ENCODE peak calls at places on chromosomes 2 and 18, in nine cellular contexts. P is CD8-positive, alpha-beta memory T cell; Z is IMR-90; D is PC-9; R is endothelial cell of umbilical vein; E is CD4-positive, CD25-positive, alpha-beta regulatory T cell; C is upper lobe of right lung; S is psoas muscle; J is colonic mucosa. Y is an unnamed sample.

GRCh38 chr2:233476083-233476410 is 90.5 kb downstream of the USP40 start:
- DNase-seq in Z (no peak), P (no peak), R (no peak), J (peak), D (no peak), S (no peak), C (no peak), E (no peak), Y (no peak)

GRCh38 chr2:198534756-198535155 is 730.4 kb downstream of the PLCL1 start:
- DNase-seq in R (no peak), J (no peak), E (no peak), P (no peak), C (no peak), D (no peak), S (no peak), Z (no peak), Y (no peak)

GRCh38 chr18:629303-630150 is 27.9 kb upstream of the TYMS start:
- DNase-seq in Z (no peak), R (no peak), E (no peak), J (no peak), D (no peak), P (no peak), C (no peak), S (no peak), Y (no peak)

GRCh38 chr2:148300534-148300933 is 279.6 kb downstream of the MBD5 start:
- DNase-seq in S (no peak), Z (peak), D (no peak), C (no peak), R (no peak), J (no peak), E (no peak), P (no peak), Y (no peak)

GRCh38 chr2:56705713-56706112 is 521.9 kb downstream of the CCDC85A start:
- DNase-seq in Z (no peak), S (no peak), R (no peak), D (no peak), J (no peak), P (no peak), C (no peak), E (no peak), Y (no peak)

GRCh38 chr2:145323512-145323911 is 803.6 kb upstream of the ZEB2 start:
- DNase-seq in D (no peak), C (no peak), R (peak), J (no peak), E (peak), P (peak), S (no peak), Z (peak), Y (no peak)

GRCh38 chr2:204135752-204136151 is 199.2 kb downstream of the ICOS start:
- DNase-seq in R (no peak), C (no peak), P (no peak), J (no peak), S (no peak), D (no peak), Z (no peak), E (no peak), Y (no peak)

GRCh38 chr2:240557808-240558207 is at the start of gene ANKMY1:
- DNase-seq in C (peak), D (no peak), E (peak), R (peak), P (peak), J (peak), Z (peak), S (peak), Y (peak)

GRCh38 chr18:37282386-37283037 is 283.1 kb downstream of the CELF4 start:
- DNase-seq in J (no peak), Z (no peak), R (no peak), P (no peak), S (no peak), D (no peak), C (no peak), E (no peak), Y (no peak)

GRCh38 chr2:223887127-223887526 is 49.7 kb upstream of the AP1S3 start:
- DNase-seq in D (no peak), Z (peak), E (no peak), J (no peak), R (no peak), C (no peak), P (no peak), S (no peak), Y (no peak)

GRCh38 chr2:3785890-3786273 is 82.5 kb downstream of the DCDC2C start:
- DNase-seq in Z (no peak), J (no peak), R (no peak), S (no peak), D (no peak), P (no peak), C (no peak), E (no peak), Y (no peak)

GRCh38 chr18:36693931-36694661 is 134.7 kb downstream of the TPGS2 start:
- DNase-seq in D (no peak), C (no peak), Z (peak), J (no peak), P (no peak), S (no peak), E (no peak), R (no peak), Y (peak)

GRCh38 chr2:102120261-102121259 is 22.0 kb upstream of the IL1R1 start:
- DNase-seq in Z (no peak), D (no peak), S (no peak), E (no peak), C (no peak), R (no peak), J (peak), P (no peak), Y (no peak)

GRCh38 chr2:24877067-24877466 is 43.0 kb downstream of the ADCY3 start:
- DNase-seq in Z (no peak), E (no peak), J (no peak), S (no peak), D (no peak), P (no peak), R (no peak), C (no peak), Y (no peak)

GRCh38 chr2:15945909-15946705 is 5.8 kb downstream of the MYCN start:
- DNase-seq in Z (no peak), D (no peak), E (no peak), S (no peak), C (no peak), R (no peak), P (no peak), J (no peak), Y (no peak)

GRCh38 chr2:140696449-140696848 is 1434.4 kb downstream of the LRP1B start:
- DNase-seq in D (no peak), E (no peak), J (no peak), Z (no peak), P (no peak), C (no peak), S (no peak), R (no peak), Y (no peak)

GRCh38 chr2:206502729-206503128 is 59.4 kb downstream of the ADAM23 start:
- DNase-seq in C (no peak), R (no peak), P (no peak), J (no peak), E (no peak), D (no peak), S (no peak), Z (no peak), Y (no peak)

GRCh38 chr2:103773884-103774283 is 1012.1 kb downstream of the TMEM182 start:
- DNase-seq in J (no peak), P (no peak), R (no peak), S (no peak), C (no peak), E (no peak), D (no peak), Z (no peak), Y (peak)

GRCh38 chr2:148546270-148546669 is 98.3 kb upstream of the EPC2 start:
- DNase-seq in J (no peak), S (no peak), D (no peak), E (peak), R (no peak), C (no peak), Z (no peak), P (no peak), Y (no peak)

GRCh38 chr2:875687-876615 is 74.7 kb upstream of the SNTG2 start:
- DNase-seq in S (no peak), Z (no peak), J (peak), P (no peak), D (no peak), R (no peak), E (no peak), C (no peak), Y (no peak)

GRCh38 chr18:61554117-61554776 is 221.0 kb downstream of the CDH20 start:
- DNase-seq in J (no peak), E (peak), D (no peak), S (no peak), P (peak), C (no peak), Z (no peak), R (no peak), Y (peak)

GRCh38 chr2:17879913-17880274 is 1.4 kb downstream of the KCNS3 start:
- DNase-seq in S (no peak), P (no peak), J (no peak), C (no peak), Z (no peak), E (no peak), D (no peak), R (no peak), Y (no peak)

GRCh38 chr2:8370258-8370802 is 311.5 kb upstream of the ID2 start:
- DNase-seq in C (no peak), P (no peak), D (no peak), J (no peak), Z (no peak), R (no peak), E (no peak), S (no peak), Y (no peak)

GRCh38 chr2:96105152-96105915 is 11.0 kb downstream of the ADRA2B start:
- DNase-seq in R (no peak), D (no peak), E (no peak), P (no peak), S (no peak), Z (no peak), J (no peak), C (peak), Y (no peak)

GRCh38 chr18:12282436-12283039 is 25.5 kb upstream of the TUBB6 start:
- DNase-seq in R (no peak), E (no peak), J (no peak), D (peak), Z (peak), C (no peak), S (no peak), P (no peak), Y (no peak)

GRCh38 chr2:24024018-24024417 is 14.1 kb downstream of the MFSD2B start:
- DNase-seq in J (no peak), R (no peak), C (no peak), Z (peak), E (no peak), D (no peak), P (no peak), S (no peak), Y (no peak)

GRCh38 chr2:168462543-168463045 is 6.5 kb downstream of the CERS6 start:
- DNase-seq in R (no peak), D (no peak), C (no peak), P (no peak), S (no peak), J (no peak), E (no peak), Z (no peak), Y (no peak)

DNA sequence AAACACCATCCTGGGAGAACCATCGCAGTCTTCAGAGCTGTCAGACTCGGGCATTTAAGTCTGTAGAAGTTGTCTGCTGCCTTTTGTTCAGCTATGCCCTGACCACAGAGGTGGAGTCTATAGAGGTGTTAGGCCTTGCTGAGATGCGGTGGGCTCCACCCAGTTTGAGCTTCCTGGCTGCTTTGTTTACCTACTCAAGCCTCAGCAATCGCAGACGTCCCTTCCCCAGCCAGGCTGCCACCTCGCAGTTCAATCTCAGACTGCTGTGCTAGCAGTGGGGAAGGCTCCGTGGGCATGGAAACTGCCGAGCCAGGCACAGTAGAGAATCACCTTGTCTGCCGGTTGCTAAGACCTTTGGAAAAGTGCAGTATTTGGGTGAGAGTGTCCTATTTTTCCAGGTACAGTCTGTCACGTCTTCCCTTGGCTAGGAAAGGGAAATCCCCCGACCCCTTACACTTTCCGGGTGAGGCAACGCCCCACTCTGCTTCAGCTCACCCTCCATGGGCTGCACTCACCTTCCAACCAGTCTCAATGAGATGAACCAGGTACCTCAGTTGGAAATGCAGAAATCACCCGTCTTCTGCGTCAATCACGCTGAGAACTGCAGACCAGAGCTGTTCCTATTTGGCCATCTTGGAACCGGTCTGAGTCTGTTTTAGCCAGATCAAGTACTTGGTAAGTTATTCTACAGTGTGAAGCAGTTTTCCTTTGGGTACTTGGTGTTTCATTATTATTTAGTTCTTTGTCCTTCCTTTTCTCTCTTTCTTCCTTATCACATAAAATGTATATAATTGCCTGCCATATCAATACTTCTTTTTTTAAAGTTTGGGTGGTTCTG is 71.5 kb downstream of the CDC42EP3 start:
- DNase-seq in Z (no peak), P (peak), C (peak), D (no peak), S (no peak), R (no peak), J (no peak), E (peak), Y (peak)
- H3K27ac ChIP-seq in Z (no peak), P (peak), C (peak), D (no peak), S (no peak), R (no peak), J (peak), E (peak), Y (no peak)

GRCh38 chr18:13302611-13303267 is 84.2 kb downstream of the LDLRAD4 start:
- DNase-seq in E (no peak), D (no peak), C (no peak), R (peak), J (no peak), P (no peak), Z (no peak), S (no peak), Y (peak)

GRCh38 chr18:13300029-13300428 is 81.5 kb downstream of the LDLRAD4 start:
- DNase-seq in D (no peak), R (no peak), Z (no peak), J (no peak), C (no peak), E (no peak), S (no peak), P (no peak), Y (no peak)

GRCh38 chr18:13298262-13298661 is 79.7 kb downstream of the LDLRAD4 start:
- DNase-seq in C (no peak), E (no peak), Z (no peak), D (no peak), J (no peak), S (no peak), R (no peak), P (no peak), Y (no peak)

GRCh38 chr18:13301691-13302469 is 83.3 kb downstream of the LDLRAD4 start:
- DNase-seq in D (no peak), P (no peak), E (no peak), J (no peak), C (no peak), R (no peak), S (no peak), Z (no peak), Y (no peak)

GRCh38 chr18:13300796-13301195 is 82.2 kb downstream of the LDLRAD4 start:
- DNase-seq in D (no peak), E (no peak), J (no peak), P (no peak), R (no peak), S (no peak), Z (no peak), C (no peak), Y (no peak)
- H3K27ac ChIP-seq in D (no peak), E (no peak), J (no peak), P (no peak), R (no peak), S (no peak), Z (no peak), C (no peak), Y (no peak)

DNA sequence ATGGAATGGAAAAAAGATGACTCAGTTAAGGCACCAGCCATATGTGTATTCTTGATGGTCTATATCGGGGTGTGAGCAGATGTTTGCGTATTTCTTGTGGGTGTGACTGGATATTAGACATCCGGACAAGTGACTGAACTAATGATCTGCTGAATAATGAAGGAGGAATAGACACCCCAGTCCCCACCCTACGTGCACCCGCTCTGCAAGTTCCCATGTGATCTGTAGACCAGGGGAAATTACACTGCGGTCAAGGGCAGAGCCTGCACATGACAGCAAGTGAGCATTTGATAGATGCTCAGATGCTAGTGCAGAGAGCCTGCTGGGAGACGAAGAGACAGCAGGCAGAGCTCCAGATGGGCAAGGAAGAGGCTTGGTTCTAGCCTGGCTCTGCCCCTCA is 12.4 kb upstream of the PRLH start:
- DNase-seq in S (no peak), P (no peak), R (no peak), J (no peak), E (no peak), C (peak), Z (no peak), D (no peak), Y (peak)
- H3K27ac ChIP-seq in S (no peak), P (no peak), R (no peak), J (no peak), E (no peak), C (no peak), Z (no peak), D (no peak), Y (no peak)

DNA sequence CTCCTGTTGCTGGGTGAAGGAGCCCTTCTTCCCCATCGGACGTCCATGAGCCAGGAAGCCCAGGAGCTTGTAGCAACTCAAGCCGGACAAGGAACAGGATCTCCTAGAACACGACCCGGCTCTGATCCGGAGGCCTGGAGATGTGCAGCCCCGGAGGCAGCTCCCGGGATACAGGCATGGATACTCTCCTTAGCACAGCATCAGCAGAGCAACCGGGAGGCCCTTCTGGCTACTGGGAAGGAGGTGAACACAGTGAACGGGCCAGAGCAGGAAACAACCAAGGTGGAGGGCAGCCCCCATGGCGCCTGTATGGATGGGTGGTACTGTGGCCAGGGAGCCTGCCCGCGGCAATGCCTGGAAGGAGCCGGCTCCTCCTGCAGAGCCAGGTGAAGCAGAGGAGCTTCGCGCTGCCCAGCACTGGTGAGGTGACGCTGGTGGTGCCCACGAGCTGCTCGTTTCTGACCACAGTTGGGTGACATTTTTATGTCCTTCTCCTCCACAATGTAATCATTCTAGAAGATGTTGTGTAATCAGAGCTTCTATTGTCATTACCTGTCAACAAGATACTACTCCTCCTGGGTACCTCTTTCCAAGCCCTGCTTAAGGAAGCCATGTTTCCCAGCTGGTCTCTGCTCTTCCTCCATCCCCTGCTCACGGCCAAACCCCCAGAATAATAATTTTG is 94.3 kb downstream of the TWIST2 start:
- DNase-seq in C (peak), R (no peak), J (peak), S (no peak), D (no peak), Z (no peak), P (no peak), E (no peak), Y (no peak)
- H3K27ac ChIP-seq in C (no peak), R (no peak), J (no peak), S (no peak), D (no peak), Z (no peak), P (no peak), E (no peak), Y (no peak)

GRCh38 chr2:130870161-130870485 is 33.4 kb downstream of the ARHGEF4 start:
- DNase-seq in R (no peak), E (no peak), D (no peak), J (no peak), S (no peak), Z (no peak), P (no peak), C (peak), Y (no peak)
- H3K27ac ChIP-seq in R (no peak), E (no peak), D (no peak), J (no peak), S (no peak), Z (no peak), P (no peak), C (no peak), Y (no peak)

GRCh38 chr18:76410033-76410432 is 85.0 kb downstream of the ZNF516 start:
- DNase-seq in P (no peak), C (no peak), D (no peak), S (no peak), J (no peak), Z (no peak), R (no peak), E (no peak), Y (no peak)

GRCh38 chr18:76405761-76406356 is 89.2 kb downstream of the ZNF516 start:
- DNase-seq in D (peak), C (no peak), Z (peak), E (no peak), S (peak), J (peak), R (peak), P (peak), Y (no peak)

GRCh38 chr18:76406791-76407190 is 88.3 kb downstream of the ZNF516 start:
- DNase-seq in D (no peak), S (no peak), R (no peak), P (no peak), Z (no peak), E (no peak), J (no peak), C (no peak), Y (no peak)

GRCh38 chr18:76408480-76409067 is 86.5 kb downstream of the ZNF516 start:
- DNase-seq in R (no peak), C (no peak), S (no peak), D (no peak), J (no peak), E (no peak), P (no peak), Z (no peak), Y (no peak)

GRCh38 chr18:76407681-76408080 is 87.4 kb downstream of the ZNF516 start:
- DNase-seq in D (no peak), S (no peak), J (no peak), P (no peak), E (no peak), Z (no peak), R (no peak), C (no peak), Y (no peak)
- H3K27ac ChIP-seq in D (no peak), S (no peak), J (no peak), P (no peak), E (no peak), Z (no peak), R (no peak), C (no peak), Y (no peak)

GRCh38 chr2:54611830-54612545 is 111.5 kb upstream of the EML6 start:
- DNase-seq in R (no peak), J (no peak), E (no peak), S (no peak), Z (no peak), P (no peak), D (no peak), C (no peak), Y (no peak)

GRCh38 chr2:54613794-54614257 is 109.6 kb upstream of the EML6 start:
- DNase-seq in J (no peak), D (no peak), Z (peak), S (no peak), E (no peak), C (no peak), R (peak), P (no peak), Y (no peak)

GRCh38 chr2:54614815-54615214 is 108.6 kb upstream of the EML6 start:
- DNase-seq in C (no peak), D (no peak), P (no peak), E (no peak), R (no peak), J (no peak), Z (no peak), S (no peak), Y (no peak)

GRCh38 chr2:54615832-54616534 is 107.5 kb upstream of the EML6 start:
- DNase-seq in C (no peak), R (no peak), J (no peak), E (no peak), S (no peak), D (no peak), Z (no peak), P (no peak), Y (no peak)

GRCh38 chr2:54613361-54613760 is 110.1 kb upstream of the EML6 start:
- DNase-seq in C (no peak), E (no peak), D (no peak), J (no peak), S (no peak), R (peak), Z (peak), P (no peak), Y (no peak)
- H3K27ac ChIP-seq in C (no peak), E (no peak), D (peak), J (no peak), S (no peak), R (peak), Z (no peak), P (no peak), Y (no peak)

GRCh38 chr18:44626807-44627206 is 53.9 kb upstream of the SETBP1 start:
- DNase-seq in P (no peak), C (no peak), E (no peak), S (no peak), Z (no peak), D (no peak), J (no peak), R (no peak), Y (no peak)
- H3K27ac ChIP-seq in P (no peak), C (no peak), E (no peak), S (no peak), Z (no peak), D (peak), J (no peak), R (no peak), Y (no peak)

GRCh38 chr2:226467221-226467620 is 332.4 kb downstream of the IRS1 start:
- DNase-seq in P (no peak), J (no peak), C (no peak), S (no peak), E (no peak), D (no peak), Z (no peak), R (no peak), Y (no peak)
- H3K27ac ChIP-seq in P (no peak), J (no peak), C (no peak), S (no peak), E (no peak), D (no peak), Z (no peak), R (no peak), Y (no peak)